ENCODE peak calls at places on chromosomes 6 and 20, in four cellular contexts. One of them, this sample, is unnamed.

GRCh38 chr6:2850480-2851150 is 9.0 kb upstream of the SERPINB1 start:
- DNase-seq in RWPE1: no peak
- DNase-seq in EH: peak
- DNase-seq in Caki2: peak
- DNase-seq in this sample: peak

GRCh38 chr20:10218536-10219451 is at the start of gene SNAP25:
- DNase-seq in RWPE1: peak
- DNase-seq in EH: peak
- DNase-seq in Caki2: peak
- DNase-seq in this sample: no peak

GRCh38 chr6:56659721-56660373 is 17.2 kb upstream of the DST start:
- DNase-seq in RWPE1: no peak
- DNase-seq in EH: no peak
- DNase-seq in Caki2: no peak
- DNase-seq in this sample: no peak

GRCh38 chr6:140602431-140602836 is 1228.0 kb upstream of the CITED2 start:
- DNase-seq in RWPE1: no peak
- DNase-seq in EH: peak
- DNase-seq in Caki2: no peak
- DNase-seq in this sample: no peak

GRCh38 chr6:157575436-157576145 is 194.6 kb downstream of the ZDHHC14 start:
- DNase-seq in RWPE1: no peak
- DNase-seq in EH: no peak
- DNase-seq in Caki2: no peak
- DNase-seq in this sample: no peak

GRCh38 chr6:26045046-26045938 is 41.9 kb upstream of the HFE start:
- DNase-seq in RWPE1: peak
- DNase-seq in EH: peak
- DNase-seq in Caki2: peak
- DNase-seq in this sample: peak

GRCh38 chr20:1062334-1063015 is 55.9 kb upstream of the PSMF1 start:
- DNase-seq in RWPE1: no peak
- DNase-seq in EH: no peak
- DNase-seq in Caki2: no peak
- DNase-seq in this sample: no peak

GRCh38 chr6:167504412-167504961 is 179.6 kb downstream of the TTLL2 start:
- DNase-seq in RWPE1: no peak
- DNase-seq in EH: no peak
- DNase-seq in Caki2: no peak
- DNase-seq in this sample: no peak

GRCh38 chr6:152697634-152698033 is at the start of gene MYCT1:
- DNase-seq in RWPE1: no peak
- DNase-seq in EH: peak
- DNase-seq in Caki2: no peak
- DNase-seq in this sample: no peak

GRCh38 chr20:15076785-15077184 is 739.4 kb upstream of the FLRT3 start:
- DNase-seq in RWPE1: no peak
- DNase-seq in EH: no peak
- DNase-seq in Caki2: no peak
- DNase-seq in this sample: no peak

GRCh38 chr20:17619351-17620093 is 49.6 kb downstream of the DSTN start:
- DNase-seq in RWPE1: no peak
- DNase-seq in EH: no peak
- DNase-seq in Caki2: no peak
- DNase-seq in this sample: no peak

GRCh38 chr6:136351518-136352106 is 62.0 kb upstream of the BCLAF1 start:
- DNase-seq in RWPE1: no peak
- DNase-seq in EH: no peak
- DNase-seq in Caki2: no peak
- DNase-seq in this sample: no peak

GRCh38 chr20:47816487-47817451 is 31.5 kb upstream of the SULF2 start:
- DNase-seq in RWPE1: no peak
- DNase-seq in EH: no peak
- DNase-seq in Caki2: no peak
- DNase-seq in this sample: no peak

GRCh38 chr20:9928955-9929354 is 90.1 kb upstream of the PAK5 start:
- DNase-seq in RWPE1: peak
- DNase-seq in EH: no peak
- DNase-seq in Caki2: no peak
- DNase-seq in this sample: peak

GRCh38 chr6:151400473-151400872 is 9.1 kb upstream of the ZBTB2 start:
- DNase-seq in RWPE1: peak
- DNase-seq in EH: peak
- DNase-seq in Caki2: no peak
- DNase-seq in this sample: peak

GRCh38 chr6:167831281-167831680 is 4.6 kb downstream of the AFDN start:
- DNase-seq in RWPE1: no peak
- DNase-seq in EH: no peak
- DNase-seq in Caki2: no peak
- DNase-seq in this sample: no peak

GRCh38 chr6:144478487-144478886 is 193.4 kb downstream of the UTRN start:
- DNase-seq in RWPE1: no peak
- DNase-seq in EH: no peak
- DNase-seq in Caki2: no peak
- DNase-seq in this sample: no peak

GRCh38 chr20:64104667-64105451 is 2.5 kb downstream of the NPBWR2 start:
- DNase-seq in RWPE1: no peak
- DNase-seq in EH: no peak
- DNase-seq in Caki2: no peak
- DNase-seq in this sample: no peak

GRCh38 chr6:130672153-130672552 is 155.1 kb upstream of the SMLR1 start:
- DNase-seq in RWPE1: no peak
- DNase-seq in EH: no peak
- DNase-seq in Caki2: no peak
- DNase-seq in this sample: no peak

GRCh38 chr6:166551797-166552495 is 34.5 kb downstream of the RAMACL start:
- DNase-seq in RWPE1: no peak
- DNase-seq in EH: no peak
- DNase-seq in Caki2: no peak
- DNase-seq in this sample: no peak

GRCh38 chr6:106125925-106126435 is 39.8 kb downstream of the PRDM1 start:
- DNase-seq in RWPE1: no peak
- DNase-seq in EH: no peak
- DNase-seq in Caki2: peak
- DNase-seq in this sample: no peak

GRCh38 chr20:46720019-46720418 is 10.6 kb downstream of the SLC2A10 start:
- DNase-seq in RWPE1: no peak
- DNase-seq in EH: no peak
- DNase-seq in Caki2: no peak
- DNase-seq in this sample: no peak

GRCh38 chr6:46510656-46511055 is 19.4 kb upstream of the RCAN2 start:
- DNase-seq in RWPE1: no peak
- DNase-seq in EH: peak
- DNase-seq in Caki2: peak
- DNase-seq in this sample: no peak

GRCh38 chr6:166904101-166904746 is 52.1 kb downstream of the RNASET2 start:
- DNase-seq in RWPE1: no peak
- DNase-seq in EH: no peak
- DNase-seq in Caki2: no peak
- DNase-seq in this sample: no peak

GRCh38 chr20:23320317-23320716 is 30.3 kb upstream of the NXT1 start:
- DNase-seq in RWPE1: peak
- DNase-seq in EH: peak
- DNase-seq in Caki2: peak
- DNase-seq in this sample: peak

GRCh38 chr6:100260584-100260983 is 204.1 kb downstream of the SIM1 start:
- DNase-seq in RWPE1: no peak
- DNase-seq in EH: peak
- DNase-seq in Caki2: no peak
- DNase-seq in this sample: peak

GRCh38 chr20:37236462-37236861 is 25.2 kb downstream of the GHRH start:
- DNase-seq in RWPE1: no peak
- DNase-seq in EH: no peak
- DNase-seq in Caki2: no peak
- DNase-seq in this sample: no peak

GRCh38 chr6:122736166-122736565 is 43.4 kb upstream of the FABP7 start:
- DNase-seq in RWPE1: peak
- DNase-seq in EH: no peak
- DNase-seq in Caki2: peak
- DNase-seq in this sample: peak

GRCh38 chr6:38671885-38672467 is 31.0 kb downstream of the GLO1 start:
- DNase-seq in RWPE1: peak
- DNase-seq in EH: peak
- DNase-seq in Caki2: peak
- DNase-seq in this sample: peak

GRCh38 chr6:55953384-55953783 is 78.0 kb upstream of the BMP5 start:
- DNase-seq in RWPE1: peak
- DNase-seq in EH: peak
- DNase-seq in Caki2: peak
- DNase-seq in this sample: no peak